ENCODE peak calls at places on chromosomes 4 and X, in five cellular contexts. F is neural progenitor cell, M is astrocyte of the spinal cord, E is choroid plexus epithelial cell, H is stromal cell of bone marrow. D is an unnamed sample.

GRCh38 chr4:38815879-38816782 is 11.5 kb upstream of the TLR1 start:
- DNase-seq in F (no peak), M (no peak), E (peak; percentile 59), H (no peak), D (no peak)

GRCh38 chr4:173281001-173281400 is 53.2 kb downstream of the HMGB2 start:
- DNase-seq in F (no peak), M (no peak), E (no peak), H (no peak), D (no peak)

GRCh38 chr4:184826315-184827266 is 823 bp upstream of the ACSL1 start:
- DNase-seq in F (peak; percentile 21), M (no peak), E (no peak), H (no peak), D (no peak)

GRCh38 chrX:148380614-148381561 is 119.5 kb upstream of the AFF2 start:
- DNase-seq in F (no peak), M (no peak), E (no peak), H (peak; percentile 3), D (no peak)

GRCh38 chrX:152958047-152958446 is 35.9 kb downstream of the PNMA5 start:
- DNase-seq in F (no peak), M (no peak), E (no peak), H (no peak), D (no peak)

GRCh38 chr4:168524897-168525296 is 28.0 kb downstream of the PALLD start:
- DNase-seq in F (no peak), M (no peak), E (no peak), H (no peak), D (no peak)

GRCh38 chr4:133759428-133759827 is 442.2 kb downstream of the PABPC4L start:
- DNase-seq in F (peak; percentile 51), M (no peak), E (no peak), H (no peak), D (no peak)

GRCh38 chr4:175916636-175917351 is 104.7 kb upstream of the GPM6A start:
- DNase-seq in F (no peak), M (no peak), E (no peak), H (no peak), D (no peak)

GRCh38 chr4:48064349-48064748 is 47.8 kb downstream of the NIPAL1 start:
- DNase-seq in F (no peak), M (no peak), E (no peak), H (no peak), D (no peak)

GRCh38 chr4:2858451-2859217 is 15.0 kb downstream of the ADD1 start:
- DNase-seq in F (no peak), M (no peak), E (no peak), H (no peak), D (no peak)